ENCODE peak calls at places on chromosomes 5 and 9, in eight cellular contexts. Q is CD8-positive, alpha-beta memory T cell; S is stimulated activated CD8-positive, alpha-beta memory T cell treated with anti-CD3 and anti-CD28 coated beads, Interleukin-4, amount 100 ng/mL, for 24 hours; M is COLO829; R is T-helper 9 cell; K is CMK; D is naive B cell; V is left kidney. Z is an unnamed sample.

GRCh38 chr5:153896701-153897100 is 142.0 kb downstream of the FAM114A2 start:
- DNase-seq in S (no peak), V (peak), K (no peak), Q (no peak), M (no peak), D (no peak), R (no peak), Z (peak)

GRCh38 chr9:7293091-7293490 is 506.5 kb downstream of the DMAC1 start:
- DNase-seq in Q (no peak), S (no peak), D (no peak), V (no peak), M (no peak), K (no peak), R (no peak), Z (no peak)

GRCh38 chr5:168960492-168960891 is 340.4 kb downstream of the SLIT3 start:
- DNase-seq in R (no peak), K (no peak), D (no peak), S (no peak), V (no peak), M (no peak), Q (no peak), Z (no peak)

GRCh38 chr9:117887383-117887782 is 183.2 kb downstream of the TLR4 start:
- DNase-seq in V (no peak), M (no peak), S (no peak), D (no peak), K (no peak), Q (no peak), R (no peak), Z (no peak)

GRCh38 chr5:2753452-2754409 is 2.3 kb upstream of the IRX2 start:
- DNase-seq in K (no peak), V (no peak), R (no peak), Q (no peak), S (no peak), M (no peak), D (no peak), Z (no peak)

GRCh38 chr9:122381206-122381950 is 10.6 kb downstream of the PTGS1 start:
- DNase-seq in K (no peak), S (no peak), R (no peak), D (no peak), Q (no peak), M (no peak), V (no peak), Z (no peak)

GRCh38 chr5:27491047-27491446 is 452.7 kb upstream of the CDH9 start:
- DNase-seq in V (no peak), S (no peak), Q (no peak), M (no peak), D (no peak), R (no peak), K (no peak), Z (no peak)

GRCh38 chr5:134133213-134133994 is 18.9 kb downstream of the TCF7 start:
- DNase-seq in D (no peak), K (no peak), Q (peak), M (no peak), S (no peak), V (no peak), R (peak), Z (no peak)

GRCh38 chr5:34495178-34495577 is 160.9 kb upstream of the RAI14 start:
- DNase-seq in S (no peak), M (no peak), R (no peak), Q (no peak), K (no peak), V (no peak), D (no peak), Z (no peak)

Z was measured in NCI-H69.